ENCODE peak calls at places on chromosomes 7 and 10, in eight cellular contexts. N is CD4-positive, alpha-beta memory T cell; C is body of pancreas; O is naive thymus-derived CD4-positive, alpha-beta T cell; V is kidney epithelial cell; L is hepatocyte; M is adipocyte; J is PC-9. U is an unnamed sample.

GRCh38 chr7:92694211-92694610 is 104.0 kb upstream of the FAM133B start:
- DNase-seq in V (no peak), O (no peak), J (no peak), M (no peak), N (no peak), C (no peak), L (no peak), U (no peak)

GRCh38 chr10:1651280-1651975 is 85.9 kb downstream of the ADARB2 start:
- DNase-seq in C (no peak), M (no peak), J (no peak), V (no peak), N (no peak), O (no peak), L (no peak), U (no peak)

GRCh38 chr10:124994573-124995473 is 52.9 kb downstream of the ZRANB1 start:
- DNase-seq in N (no peak), V (no peak), L (no peak), M (no peak), J (no peak), O (peak; percentile 16), C (peak; percentile 9), U (no peak)

GRCh38 chr7:111198255-111198654 is 107.3 kb downstream of the LRRN3 start:
- DNase-seq in C (no peak), O (no peak), L (peak; percentile 10), J (peak; percentile 49), N (no peak), V (peak; percentile 95), M (peak; percentile 96), U (no peak)

GRCh38 chr7:93442478-93443224 is 131.9 kb downstream of the CALCR start:
- DNase-seq in C (peak; percentile 23), O (peak; percentile 34), L (peak; percentile 55), J (peak; percentile 39), N (peak; percentile 13), M (peak; percentile 15), V (peak; percentile 1), U (peak; percentile 53)

GRCh38 chr7:129066290-129067131 is 11.6 kb upstream of the TNPO3 start:
- DNase-seq in J (peak; percentile 47), N (no peak), V (peak; percentile 56), M (peak; percentile 85), L (peak; percentile 66), C (no peak), O (no peak), U (no peak)

GRCh38 chr7:32846630-32847225 is 44.8 kb downstream of the KBTBD2 start:
- DNase-seq in O (peak; percentile 86), V (no peak), M (peak; percentile 55), C (peak; percentile 95), N (peak; percentile 86), L (peak; percentile 82), J (peak; percentile 72), U (peak; percentile 91)

GRCh38 chr10:114779803-114780609 is 41.6 kb upstream of the FHIP2A start:
- DNase-seq in L (peak; percentile 27), C (no peak), V (peak; percentile 35), N (no peak), O (no peak), M (peak; percentile 85), J (no peak), U (no peak)

GRCh38 chr7:50092579-50093411 is at the start of gene ZPBP:
- DNase-seq in M (peak; percentile 38), O (peak; percentile 34), N (peak; percentile 67), J (no peak), V (no peak), C (peak; percentile 46), L (peak; percentile 64), U (no peak)

GRCh38 chr7:2913760-2914387 is 69.8 kb upstream of the GNA12 start:
- DNase-seq in C (no peak), V (no peak), J (no peak), M (no peak), L (no peak), O (no peak), N (no peak), U (no peak)
- H3K36me3 ChIP-seq in C (no peaks in the 10 kb centered on the region), V (no peaks in the 10 kb centered on the region), J (peaks cover 10% of the 10 kb centered on the region), M (no peaks in the 10 kb centered on the region), L (no peaks in the 10 kb centered on the region), O (peaks cover 16% of the 10 kb centered on the region), N (peaks cover 69% of the 10 kb centered on the region), U (no peaks in the 10 kb centered on the region)

DNA sequence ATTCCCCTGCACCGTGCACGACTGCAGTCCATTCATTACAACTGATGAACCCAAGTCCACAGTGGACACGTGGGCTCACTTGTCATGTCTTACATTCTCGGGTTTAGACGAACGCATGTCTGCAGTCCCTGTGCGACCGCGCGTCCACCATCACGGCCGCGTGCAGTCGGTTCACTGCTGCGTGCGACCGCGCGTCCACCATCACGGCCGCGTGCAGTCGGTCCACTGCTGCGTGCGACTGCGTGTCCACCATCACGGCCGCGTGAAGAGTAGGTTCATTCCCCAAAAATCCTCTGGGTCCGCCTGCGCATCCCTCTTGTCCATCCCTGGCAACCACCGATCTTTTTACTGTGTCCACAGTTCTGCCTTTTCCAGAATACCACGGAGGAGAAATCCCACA is 100.5 kb downstream of the MAD1L1 start:
- DNase-seq in C (no peak), M (no peak), L (no peak), V (no peak), J (no peak), N (no peak), O (no peak), U (no peak)
- H3K36me3 ChIP-seq in C (no peaks in the 10 kb centered on the region), M (peaks cover 15% of the 10 kb centered on the region), L (no peaks in the 10 kb centered on the region), V (no peaks in the 10 kb centered on the region), J (no peaks in the 10 kb centered on the region), N (no peaks in the 10 kb centered on the region), O (no peaks in the 10 kb centered on the region), U (peaks cover 16% of the 10 kb centered on the region)

GRCh38 chr7:968205-968754 is 7.1 kb downstream of the COX19 start:
- DNase-seq in L (no peak), J (no peak), M (no peak), O (no peak), N (no peak), C (no peak), V (no peak), U (no peak)
- H3K36me3 ChIP-seq in L (no peaks in the 10 kb centered on the region), J (peaks cover 47% of the 10 kb centered on the region), M (peaks cover 59% of the 10 kb centered on the region), O (peaks cover 13% of the 10 kb centered on the region), N (peaks cover 54% of the 10 kb centered on the region), C (peaks cover 6% of the 10 kb centered on the region), V (peaks cover 5% of the 10 kb centered on the region), U (peaks cover 40% of the 10 kb centered on the region)

GRCh38 chr7:6650086-6650485 is 13.0 kb downstream of the ZNF316 start:
- DNase-seq in J (no peak), O (no peak), V (no peak), L (no peak), M (no peak), C (no peak), N (no peak), U (no peak)

GRCh38 chr7:6653101-6653995 is 16.2 kb downstream of the ZNF316 start:
- DNase-seq in N (no peak), J (no peak), C (no peak), O (no peak), L (no peak), M (no peak), V (no peak), U (no peak)

GRCh38 chr7:6652446-6653011 is 15.4 kb downstream of the ZNF316 start:
- DNase-seq in L (no peak), V (no peak), J (no peak), N (no peak), C (no peak), O (no peak), M (no peak), U (no peak)

GRCh38 chr7:6650521-6651011 is 13.4 kb downstream of the ZNF316 start:
- DNase-seq in M (no peak), N (no peak), C (no peak), J (no peak), O (no peak), L (no peak), V (no peak), U (no peak)

DNA sequence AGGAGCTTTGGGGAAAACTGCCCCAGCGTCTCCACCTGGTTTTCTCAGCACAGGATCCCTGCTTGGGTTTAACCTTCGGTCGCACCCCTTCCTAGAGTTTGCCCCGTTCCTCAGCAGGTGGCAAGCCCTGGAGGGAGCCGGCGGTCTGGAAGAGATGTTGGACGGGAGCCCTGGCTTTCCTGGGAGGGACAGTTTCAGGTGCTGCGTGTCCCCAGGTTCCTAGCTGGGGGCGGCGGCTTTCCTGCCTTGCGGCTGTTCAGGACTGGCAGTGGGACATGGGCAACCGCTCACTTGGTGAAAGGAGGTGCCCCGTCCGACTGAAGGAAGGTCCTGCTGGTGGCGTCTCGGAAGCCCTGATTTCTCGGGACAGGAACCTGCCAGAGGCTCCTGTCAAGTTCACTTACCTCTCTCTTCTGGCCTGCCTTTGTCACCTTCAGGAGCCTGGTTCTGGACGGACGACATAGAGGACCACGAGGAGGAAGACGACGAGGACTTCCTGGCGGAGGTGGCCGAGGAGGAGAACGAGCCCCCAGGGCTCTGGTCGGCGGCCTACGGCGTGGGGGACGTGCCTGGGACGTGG is 14.8 kb downstream of the ZNF316 start:
- DNase-seq in M (no peak), V (no peak), L (no peak), N (no peak), O (no peak), C (no peak), J (no peak), U (no peak)
- H3K36me3 ChIP-seq in M (peaks cover 29% of the 10 kb centered on the region), V (peaks cover 4% of the 10 kb centered on the region), L (no peaks in the 10 kb centered on the region), N (peaks cover 23% of the 10 kb centered on the region), O (no peaks in the 10 kb centered on the region), C (peaks cover 2% of the 10 kb centered on the region), J (peaks cover 19% of the 10 kb centered on the region), U (peaks cover 65% of the 10 kb centered on the region)

GRCh38 chr7:98944386-98944785 is 66.1 kb downstream of the TRRAP start:
- DNase-seq in M (no peak), C (no peak), O (no peak), V (no peak), N (no peak), J (no peak), L (no peak), U (no peak)
- H3K36me3 ChIP-seq in M (peaks cover 78% of the 10 kb centered on the region), C (peaks cover 30% of the 10 kb centered on the region), O (peaks cover 25% of the 10 kb centered on the region), V (peaks cover 4% of the 10 kb centered on the region), N (peaks cover 82% of the 10 kb centered on the region), J (peaks cover 31% of the 10 kb centered on the region), L (no peaks in the 10 kb centered on the region), U (peaks cover 57% of the 10 kb centered on the region)

GRCh38 chr7:5195157-5195556 is 5.1 kb downstream of the WIPI2 start:
- DNase-seq in N (no peak), L (no peak), V (no peak), C (no peak), J (no peak), M (no peak), O (no peak), U (no peak)
- H3K36me3 ChIP-seq in N (peaks cover 14% of the 10 kb centered on the region), L (no peaks in the 10 kb centered on the region), V (no peaks in the 10 kb centered on the region), C (peaks cover 2% of the 10 kb centered on the region), J (peaks cover 10% of the 10 kb centered on the region), M (peaks cover 35% of the 10 kb centered on the region), O (no peaks in the 10 kb centered on the region), U (peaks cover 3% of the 10 kb centered on the region)

U was measured in BE2C.